ENCODE peak calls at places on chromosomes 4 and X, in eight cellular contexts. O, J, P, Q, L, C, N and F are unnamed samples.

GRCh38 chrX:79375340-79375739 is 8.2 kb upstream of the ITM2A start:
- DNase-seq in O (no peak), J (no peak), P (no peak), Q (no peak), L (no peak), C (no peak), N (no peak), F (no peak)

GRCh38 chr4:184899261-184900134 is 73.7 kb upstream of the ACSL1 start:
- DNase-seq in O (no peak), J (no peak), P (peak), Q (peak), L (no peak), C (peak), N (no peak), F (no peak)

GRCh38 chrX:7088968-7089615 is 58.4 kb upstream of the STS start:
- DNase-seq in O (no peak), J (no peak), P (no peak), Q (no peak), L (no peak), C (no peak), N (no peak), F (no peak)

GRCh38 chr4:87718221-87718620 is 68.1 kb downstream of the DMP1 start:
- DNase-seq in O (peak), J (no peak), P (no peak), Q (no peak), L (no peak), C (no peak), N (no peak), F (no peak)

GRCh38 chr4:111108138-111108537 is 485.3 kb upstream of the PITX2 start:
- DNase-seq in O (no peak), J (no peak), P (no peak), Q (no peak), L (no peak), C (no peak), N (no peak), F (no peak)

GRCh38 chrX:153394595-153394994 is 6.6 kb downstream of the PNMA6E start:
- DNase-seq in O (no peak), J (no peak), P (no peak), Q (peak), L (no peak), C (peak), N (no peak), F (no peak)

GRCh38 chr4:149555146-149555545 is 260.5 kb downstream of the IQCM start:
- DNase-seq in O (no peak), J (peak), P (no peak), Q (no peak), L (no peak), C (no peak), N (no peak), F (no peak)

GRCh38 chrX:13797512-13797911 is 19.4 kb downstream of the GPM6B start:
- DNase-seq in O (no peak), J (no peak), P (peak), Q (no peak), L (no peak), C (no peak), N (no peak), F (no peak)

GRCh38 chr4:127776620-127777019 is 5.5 kb upstream of the HSPA4L start:
- DNase-seq in O (no peak), J (no peak), P (no peak), Q (no peak), L (no peak), C (no peak), N (no peak), F (no peak)

GRCh38 chrX:30005821-30006220 is 209.5 kb upstream of the MAGEB2 start:
- DNase-seq in O (no peak), J (no peak), P (no peak), Q (no peak), L (no peak), C (no peak), N (no peak), F (no peak)

GRCh38 chrX:134002921-134003615 is 17.7 kb upstream of the GPC3 start:
- DNase-seq in O (no peak), J (peak), P (no peak), Q (no peak), L (no peak), C (no peak), N (no peak), F (no peak)

GRCh38 chr4:185061610-185062009 is 43.3 kb downstream of the HELT start:
- DNase-seq in O (no peak), J (no peak), P (no peak), Q (no peak), L (no peak), C (no peak), N (no peak), F (no peak)

GRCh38 chrX:38107028-38107427 is 100.7 kb downstream of the SYTL5 start:
- DNase-seq in O (no peak), J (peak), P (peak), Q (no peak), L (no peak), C (no peak), N (no peak), F (no peak)

GRCh38 chrX:78517124-78517523 is 142.0 kb downstream of the RTL3 start:
- DNase-seq in O (no peak), J (no peak), P (no peak), Q (no peak), L (no peak), C (no peak), N (peak), F (no peak)

GRCh38 chr4:113987382-113987930 is 8.0 kb upstream of the ARSJ start:
- DNase-seq in O (no peak), J (no peak), P (peak), Q (no peak), L (no peak), C (no peak), N (no peak), F (no peak)

GRCh38 chrX:81868979-81869378 is 667.1 kb downstream of the SH3BGRL start:
- DNase-seq in O (no peak), J (no peak), P (no peak), Q (no peak), L (no peak), C (peak), N (no peak), F (no peak)

GRCh38 chr4:89836897-89837384 is at the start of gene SNCA:
- DNase-seq in O (peak), J (peak), P (peak), Q (peak), L (peak), C (peak), N (peak), F (no peak)

GRCh38 chrX:18961686-18962085 is 22.2 kb downstream of the PHKA2 start:
- DNase-seq in O (no peak), J (peak), P (peak), Q (no peak), L (peak), C (no peak), N (no peak), F (no peak)

GRCh38 chr4:114807759-114808404 is 209.3 kb downstream of the UGT8 start:
- DNase-seq in O (no peak), J (peak), P (peak), Q (no peak), L (peak), C (peak), N (peak), F (no peak)

GRCh38 chrX:19772759-19773623 is 114.4 kb downstream of the SH3KBP1 start:
- DNase-seq in O (no peak), J (no peak), P (peak), Q (no peak), L (peak), C (no peak), N (peak), F (no peak)

GRCh38 chr4:112813790-112814189 is 176.8 kb downstream of the LARP7 start:
- DNase-seq in O (no peak), J (peak), P (peak), Q (no peak), L (no peak), C (no peak), N (peak), F (no peak)

GRCh38 chr4:78268607-78269006 is 211.5 kb downstream of the FRAS1 start:
- DNase-seq in O (no peak), J (no peak), P (no peak), Q (no peak), L (no peak), C (no peak), N (no peak), F (no peak)

DNA sequence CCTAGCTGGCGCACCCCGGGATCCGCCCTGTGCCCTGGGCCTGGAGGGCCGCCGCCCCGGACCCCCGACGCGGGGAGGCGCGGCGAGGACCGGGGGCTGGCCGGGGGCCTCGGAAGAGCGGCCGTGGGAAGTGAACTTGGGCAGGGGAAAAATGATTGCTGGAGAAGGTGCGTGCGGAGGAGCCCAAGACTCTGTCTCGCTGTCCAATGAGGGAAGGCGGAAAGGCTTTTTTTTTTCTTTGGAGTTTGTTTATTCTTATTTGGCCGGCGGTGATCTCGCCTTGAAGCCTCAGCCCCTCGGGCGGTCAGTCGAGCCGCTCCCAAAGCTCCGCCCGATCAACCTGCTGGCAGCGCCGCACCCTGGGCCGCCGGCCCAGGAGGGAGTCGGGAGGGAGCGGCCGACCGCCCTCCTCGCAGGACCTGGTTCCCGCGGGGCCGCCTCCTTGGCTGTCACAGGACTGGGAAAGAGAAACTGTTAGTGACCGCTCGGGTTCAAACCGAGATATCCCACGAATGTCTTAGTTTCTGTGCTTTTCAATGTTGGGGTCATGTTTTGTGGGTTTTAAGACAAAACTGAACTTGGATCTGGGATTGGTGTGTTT is 2.5 kb downstream of the CPEB2 start:
- DNase-seq in O (peak), J (peak), P (peak), Q (peak), L (peak), C (peak), N (peak), F (peak)
- TF ChIP-seq CTCF in O (no peak), J (no peak), P (no peak), Q (no peak), L (no peak), C (no peak), N (peak), F (no peak)

GRCh38 chr4:119300388-119301131 is 21.4 kb downstream of the FABP2 start:
- DNase-seq in O (peak), J (peak), P (peak), Q (peak), L (peak), C (peak), N (peak), F (no peak)
- TF ChIP-seq CTCF in O (no peak), J (no peak), P (no peak), Q (no peak), L (peak), C (no peak), N (peak), F (peak)

GRCh38 chrX:76253432-76253831 is 80.6 kb downstream of the PBDC1 start:
- DNase-seq in O (no peak), J (peak), P (peak), Q (no peak), L (peak), C (no peak), N (no peak), F (no peak)
- TF ChIP-seq CTCF in O (no peak), J (peak), P (peak), Q (no peak), L (peak), C (no peak), N (peak), F (peak)

DNA sequence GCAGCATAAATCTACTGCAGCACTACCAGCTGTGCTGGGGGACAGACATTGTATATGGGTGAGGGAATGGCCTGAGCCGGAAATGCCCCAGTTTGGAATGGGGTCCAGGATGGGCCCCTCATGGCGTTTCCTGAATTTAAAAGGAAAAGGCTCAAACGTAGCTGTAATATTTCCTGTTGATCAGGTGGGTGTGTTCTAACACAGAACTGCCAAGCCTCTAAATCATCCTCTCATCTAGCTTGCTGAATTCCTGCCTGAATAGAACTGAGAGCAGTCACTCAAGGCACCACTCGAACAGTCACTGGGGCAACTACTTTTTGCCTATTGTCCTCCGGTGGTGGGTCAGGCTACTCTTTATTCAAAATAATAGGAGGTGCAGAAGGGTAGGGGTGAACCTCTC is 28.7 kb downstream of the ADH6 start:
- DNase-seq in O (no peak), J (no peak), P (no peak), Q (no peak), L (no peak), C (no peak), N (no peak), F (no peak)
- TF ChIP-seq CTCF in O (no peak), J (no peak), P (no peak), Q (no peak), L (no peak), C (no peak), N (no peak), F (no peak)

GRCh38 chr4:74967324-74967723 is 34.4 kb downstream of the PARM1 start:
- DNase-seq in O (no peak), J (no peak), P (no peak), Q (no peak), L (no peak), C (no peak), N (no peak), F (no peak)

GRCh38 chr4:74975082-74975481 is 42.2 kb downstream of the PARM1 start:
- DNase-seq in O (no peak), J (no peak), P (no peak), Q (no peak), L (no peak), C (no peak), N (peak), F (no peak)

GRCh38 chr4:74968456-74969164 is 35.7 kb downstream of the PARM1 start:
- DNase-seq in O (no peak), J (no peak), P (no peak), Q (no peak), L (no peak), C (no peak), N (peak), F (no peak)

GRCh38 chr4:74970577-74970976 is 37.7 kb downstream of the PARM1 start:
- DNase-seq in O (no peak), J (no peak), P (no peak), Q (no peak), L (no peak), C (no peak), N (no peak), F (no peak)

DNA sequence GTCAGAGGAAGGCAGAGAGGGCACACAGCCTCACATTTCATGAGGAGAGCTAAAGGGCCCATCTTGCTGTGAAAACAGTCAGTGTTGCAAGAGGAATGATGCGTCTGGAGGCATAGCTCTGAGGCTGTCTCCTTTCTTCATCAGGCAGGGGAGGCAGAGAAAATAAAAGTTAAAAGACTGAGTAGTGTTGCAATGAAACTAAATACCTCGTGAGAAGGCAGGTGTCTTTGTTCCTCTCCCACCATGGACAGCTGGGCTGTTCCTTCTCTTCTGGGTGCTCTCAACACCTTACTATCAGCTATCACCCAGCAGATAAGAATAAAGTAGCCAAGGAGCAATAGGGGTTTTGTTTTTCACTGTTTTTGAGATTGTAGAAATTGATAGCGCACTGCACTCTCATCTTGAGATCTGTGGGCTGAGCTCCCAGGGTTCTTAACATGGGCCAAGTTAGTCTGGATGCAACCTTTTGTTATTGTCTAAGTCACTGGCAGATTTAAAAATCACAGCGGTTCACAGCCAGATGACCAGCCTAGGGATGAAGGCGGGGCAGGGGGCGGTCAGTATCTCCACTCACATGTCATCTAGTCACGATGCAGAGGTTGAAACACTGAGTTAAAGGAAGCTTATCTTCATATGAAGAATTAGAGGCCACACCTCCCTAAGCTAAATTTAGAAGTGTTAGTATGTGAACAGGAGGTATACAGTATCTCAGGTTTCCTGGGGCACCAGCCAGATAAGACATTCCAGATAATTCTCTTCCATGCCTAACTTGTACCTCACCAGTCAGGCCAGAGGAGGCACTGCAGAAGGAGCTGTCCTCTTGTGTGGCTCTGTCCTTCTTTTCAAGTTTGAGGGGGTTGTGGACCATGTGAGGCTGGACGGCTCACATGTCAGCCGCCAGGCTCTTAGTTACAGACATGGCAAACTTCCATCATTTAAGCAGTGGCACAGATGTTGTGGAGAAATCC is 36.9 kb downstream of the PARM1 start:
- DNase-seq in O (no peak), J (peak), P (no peak), Q (no peak), L (no peak), C (no peak), N (no peak), F (no peak)
- TF ChIP-seq CTCF in O (peak), J (peak), P (no peak), Q (no peak), L (no peak), C (no peak), N (no peak), F (no peak)

GRCh38 chrX:50381729-50382415 is 88.8 kb downstream of the DGKK start:
- DNase-seq in O (no peak), J (no peak), P (no peak), Q (no peak), L (no peak), C (no peak), N (no peak), F (no peak)

GRCh38 chrX:50386520-50386919 is 84.1 kb downstream of the DGKK start:
- DNase-seq in O (no peak), J (no peak), P (no peak), Q (no peak), L (no peak), C (no peak), N (no peak), F (no peak)
- TF ChIP-seq CTCF in O (no peak), J (no peak), P (no peak), Q (no peak), L (no peak), C (no peak), N (no peak), F (no peak)

GRCh38 chr4:93897559-93897958 is 69.0 kb downstream of the ATOH1 start:
- DNase-seq in O (no peak), J (peak), P (peak), Q (no peak), L (peak), C (no peak), N (no peak), F (no peak)
- TF ChIP-seq CTCF in O (no peak), J (no peak), P (no peak), Q (no peak), L (no peak), C (no peak), N (peak), F (peak)

GRCh38 chr4:72300126-72300525 is 268.3 kb downstream of the NPFFR2 start:
- DNase-seq in O (no peak), J (no peak), P (no peak), Q (no peak), L (no peak), C (no peak), N (no peak), F (no peak)

GRCh38 chr4:72290737-72291136 is 258.9 kb downstream of the NPFFR2 start:
- DNase-seq in O (no peak), J (no peak), P (no peak), Q (no peak), L (no peak), C (no peak), N (no peak), F (no peak)

GRCh38 chr4:72301759-72302158 is 267.3 kb downstream of the ADAMTS3 start:
- DNase-seq in O (no peak), J (no peak), P (no peak), Q (no peak), L (no peak), C (no peak), N (no peak), F (no peak)

GRCh38 chr4:72295966-72296557 is 264.3 kb downstream of the NPFFR2 start:
- DNase-seq in O (no peak), J (peak), P (peak), Q (no peak), L (peak), C (no peak), N (no peak), F (no peak)
- TF ChIP-seq CTCF in O (peak), J (peak), P (peak), Q (no peak), L (peak), C (no peak), N (peak), F (no peak)

DNA sequence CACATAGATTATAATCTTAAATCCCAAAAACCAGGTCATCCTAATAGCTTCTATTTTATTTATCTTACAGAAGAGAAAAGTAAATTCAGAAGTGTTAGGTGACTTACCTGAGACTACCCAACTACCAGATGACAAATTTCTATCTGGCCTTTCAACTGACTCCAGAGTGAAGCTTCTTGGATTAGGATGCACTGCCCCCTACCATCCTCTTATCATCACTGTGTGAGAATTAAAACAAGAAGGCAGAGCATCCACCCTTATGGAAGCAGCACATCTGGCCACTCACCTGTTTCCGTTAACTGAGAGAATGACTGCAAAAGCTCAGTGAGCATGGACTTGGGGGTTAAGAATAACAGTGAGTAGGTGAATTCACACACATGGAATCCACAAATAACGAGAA is 502.6 kb upstream of the TECRL start:
- DNase-seq in O (no peak), J (no peak), P (no peak), Q (no peak), L (no peak), C (no peak), N (no peak), F (no peak)
- TF ChIP-seq CTCF in O (no peak), J (no peak), P (no peak), Q (no peak), L (no peak), C (no peak), N (no peak), F (no peak)

GRCh38 chrX:95076449-95076848 is 1402.4 kb downstream of the FAM133A start:
- DNase-seq in O (no peak), J (peak), P (peak), Q (no peak), L (no peak), C (no peak), N (no peak), F (no peak)
- TF ChIP-seq CTCF in O (no peak), J (peak), P (peak), Q (no peak), L (no peak), C (no peak), N (peak), F (peak)